ENCODE peak calls at places on chromosomes 6 and 20, in five cellular contexts. P is heart left ventricle, C is AG09319, V is foreskin keratinocyte, O is neural crest cell. N is an unnamed sample.

GRCh38 chr6:24925661-24926060 is 10.1 kb downstream of the RIPOR2 start:
- DNase-seq in P (no peak), C (no peak), V (no peak), O (no peak), N (no peak)

GRCh38 chr6:33742837-33743236 is 3.9 kb downstream of the IP6K3 start:
- DNase-seq in P (peak), C (no peak), V (no peak), O (no peak), N (no peak)

GRCh38 chr20:7031222-7031621 is 263.7 kb downstream of the BMP2 start:
- DNase-seq in P (no peak), C (no peak), V (no peak), O (no peak), N (no peak)

GRCh38 chr6:41464019-41464418 is 82.2 kb upstream of the FOXP4 start:
- DNase-seq in P (no peak), C (no peak), V (no peak), O (no peak), N (no peak)

GRCh38 chr6:107114213-107114871 is 973 bp downstream of the BEND3 start:
- DNase-seq in P (peak), C (peak), V (peak), O (peak), N (peak)

GRCh38 chr6:153618371-153619328 is 420.4 kb upstream of the OPRM1 start:
- DNase-seq in P (peak), C (no peak), V (no peak), O (no peak), N (no peak)

GRCh38 chr6:56961151-56961550 is 6.2 kb downstream of the BEND6 start:
- DNase-seq in P (no peak), C (no peak), V (no peak), O (no peak), N (no peak)

GRCh38 chr6:141105481-141105880 is 1027.2 kb upstream of the GJE1 start:
- DNase-seq in P (no peak), C (peak), V (peak), O (peak), N (peak)

GRCh38 chr6:14781707-14782306 is 464.1 kb upstream of the JARID2 start:
- DNase-seq in P (no peak), C (no peak), V (no peak), O (no peak), N (no peak)

GRCh38 chr6:34246563-34247391 is 2.0 kb downstream of the SMIM29 start:
- DNase-seq in P (peak), C (no peak), V (peak), O (peak), N (no peak)

GRCh38 chr6:106141441-106142237 is 55.5 kb downstream of the PRDM1 start:
- DNase-seq in P (no peak), C (no peak), V (peak), O (no peak), N (no peak)

GRCh38 chr20:14566505-14566904 is 229.1 kb upstream of the FLRT3 start:
- DNase-seq in P (no peak), C (peak), V (peak), O (no peak), N (no peak)

GRCh38 chr20:33099842-33100538 is 20.5 kb downstream of the BPIFB4 start:
- DNase-seq in P (no peak), C (no peak), V (peak), O (no peak), N (no peak)

GRCh38 chr6:68967549-68968300 is 332.6 kb downstream of the ADGRB3 start:
- DNase-seq in P (peak), C (no peak), V (peak), O (peak), N (no peak)

GRCh38 chr6:15811107-15811506 is 148.3 kb upstream of the DTNBP1 start:
- DNase-seq in P (no peak), C (no peak), V (no peak), O (no peak), N (no peak)

GRCh38 chr6:75334266-75335040 is 49.9 kb upstream of the TMEM30A start:
- DNase-seq in P (no peak), C (peak), V (peak), O (no peak), N (peak)

GRCh38 chr6:117629119-117629518 is 26.8 kb upstream of the GOPC start:
- DNase-seq in P (no peak), C (no peak), V (no peak), O (no peak), N (no peak)

GRCh38 chr20:4722571-4722970 is 862 bp downstream of the PRND start:
- DNase-seq in P (no peak), C (no peak), V (no peak), O (no peak), N (no peak)

GRCh38 chr6:84329077-84329476 is 101.6 kb upstream of the CEP162 start:
- DNase-seq in P (no peak), C (no peak), V (no peak), O (no peak), N (no peak)

GRCh38 chr6:63440594-63440993 is 120.8 kb upstream of the LGSN start:
- DNase-seq in P (no peak), C (no peak), V (no peak), O (no peak), N (no peak)

GRCh38 chr6:37244430-37245310 is 12.9 kb upstream of the TBC1D22B start:
- DNase-seq in P (peak), C (peak), V (peak), O (no peak), N (peak)

GRCh38 chr20:16308754-16309153 is 264.5 kb downstream of the KIF16B start:
- DNase-seq in P (no peak), C (no peak), V (peak), O (no peak), N (no peak)

GRCh38 chr6:79718509-79719247 is 87.5 kb downstream of the SH3BGRL2 start:
- DNase-seq in P (no peak), C (peak), V (no peak), O (no peak), N (no peak)

GRCh38 chr20:39312107-39312506 is 350.0 kb downstream of the DHX35 start:
- DNase-seq in P (no peak), C (no peak), V (no peak), O (no peak), N (no peak)

GRCh38 chr6:170181338-170181690 is 109.6 kb downstream of the DLL1 start:
- DNase-seq in P (no peak), C (no peak), V (no peak), O (no peak), N (no peak)

GRCh38 chr6:35015476-35015875 is 125.7 kb downstream of the TCP11 start:
- DNase-seq in P (no peak), C (no peak), V (no peak), O (no peak), N (no peak)

GRCh38 chr6:154457046-154457713 is 53.3 kb downstream of the CNKSR3 start:
- DNase-seq in P (no peak), C (no peak), V (peak), O (no peak), N (no peak)

GRCh38 chr6:69835414-69836179 is 30.8 kb upstream of the COL19A1 start:
- DNase-seq in P (no peak), C (peak), V (peak), O (no peak), N (peak)

GRCh38 chr6:21091411-21091810 is 502.1 kb upstream of the SOX4 start:
- DNase-seq in P (no peak), C (no peak), V (no peak), O (no peak), N (no peak)

GRCh38 chr6:149150999-149151398 is 166.5 kb upstream of the TAB2 start:
- DNase-seq in P (no peak), C (no peak), V (no peak), O (no peak), N (no peak)

GRCh38 chr6:117449549-117450439 is 24.1 kb upstream of the ROS1 start:
- DNase-seq in P (peak), C (peak), V (peak), O (peak), N (peak)

GRCh38 chr6:11618533-11618932 is 81.0 kb downstream of the TMEM170B start:
- DNase-seq in P (no peak), C (no peak), V (peak), O (no peak), N (no peak)

GRCh38 chr20:48812600-48813445 is 15.0 kb downstream of the PREX1 start:
- DNase-seq in P (no peak), C (no peak), V (no peak), O (no peak), N (no peak)

GRCh38 chr6:33877982-33878381 is 74.2 kb upstream of the MLN start:
- DNase-seq in P (no peak), C (no peak), V (no peak), O (no peak), N (no peak)

GRCh38 chr6:31945507-31946369 is at the start of gene CFB:
- DNase-seq in P (peak), C (peak), V (peak), O (no peak), N (peak)

GRCh38 chr6:113466526-113466925 is 390.6 kb upstream of the MARCKS start:
- DNase-seq in P (no peak), C (no peak), V (no peak), O (no peak), N (no peak)

DNA sequence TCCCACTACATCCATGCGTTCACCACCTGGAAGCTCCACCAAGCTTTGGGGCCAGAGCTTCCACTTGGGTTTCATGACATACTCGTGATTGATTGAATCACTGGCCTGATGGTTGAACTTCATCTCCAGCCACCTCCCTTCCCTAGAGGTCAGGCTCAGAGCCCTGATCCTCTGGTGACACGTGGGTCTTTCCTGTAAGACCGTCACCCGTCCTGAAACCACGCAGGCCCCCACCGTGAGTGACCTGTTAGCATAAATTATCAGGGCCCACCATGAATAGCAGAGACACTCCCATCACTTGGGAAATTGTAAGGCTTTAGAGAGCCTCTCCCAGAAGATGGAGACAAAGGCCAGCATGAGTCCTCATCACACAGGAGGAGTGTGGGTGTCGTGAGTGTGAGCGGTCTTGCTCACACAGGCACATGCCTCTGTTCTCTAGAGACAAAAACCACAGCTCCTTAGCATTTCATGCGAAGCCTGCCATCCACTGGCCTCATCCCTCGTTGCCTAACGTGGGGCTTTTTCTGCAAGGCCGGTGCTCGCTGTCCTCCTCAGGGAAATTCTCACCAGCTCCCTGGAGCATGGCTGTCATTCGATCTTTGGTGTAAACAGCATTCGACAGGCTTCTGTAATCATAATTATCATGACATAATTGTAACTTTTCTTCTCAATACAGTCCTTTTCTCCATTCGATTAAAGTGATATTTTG is 65.1 kb upstream of the DUSP22 start:
- DNase-seq in P (no peak), C (no peak), V (no peak), O (no peak), N (no peak)
- TF ChIP-seq CTCF in P (no peak), C (peak), V (peak), O (no peak), N (no peak)

DNA sequence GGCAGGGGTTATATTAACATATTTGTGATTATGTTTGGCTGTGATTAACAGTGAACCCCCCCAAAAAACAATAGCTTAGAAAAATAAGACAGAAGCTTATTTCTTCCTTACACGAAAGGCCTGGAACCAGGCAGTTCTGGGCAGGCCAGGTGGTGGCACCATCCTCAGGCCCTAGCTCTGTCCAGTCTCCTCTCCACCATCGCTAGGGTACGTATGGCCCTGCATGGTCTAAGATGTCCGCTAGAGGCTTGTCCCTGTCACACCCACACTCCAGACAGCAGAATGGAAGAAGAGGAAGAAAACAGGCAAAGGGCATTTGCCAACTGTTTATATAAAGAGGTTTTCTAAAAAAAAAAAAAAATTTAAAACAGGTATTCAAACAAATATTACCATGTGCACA is 6.6 kb downstream of the TGM3 start:
- DNase-seq in P (no peak), C (no peak), V (no peak), O (no peak), N (no peak)
- TF ChIP-seq CTCF in P (no peak), C (no peak), V (no peak), O (no peak), N (no peak)

GRCh38 chr6:44001318-44001868 is 125.9 kb downstream of the MRPL14 start:
- DNase-seq in P (no peak), C (no peak), V (no peak), O (no peak), N (no peak)
- TF ChIP-seq CTCF in P (no peak), C (peak), V (peak), O (peak), N (peak)

DNA sequence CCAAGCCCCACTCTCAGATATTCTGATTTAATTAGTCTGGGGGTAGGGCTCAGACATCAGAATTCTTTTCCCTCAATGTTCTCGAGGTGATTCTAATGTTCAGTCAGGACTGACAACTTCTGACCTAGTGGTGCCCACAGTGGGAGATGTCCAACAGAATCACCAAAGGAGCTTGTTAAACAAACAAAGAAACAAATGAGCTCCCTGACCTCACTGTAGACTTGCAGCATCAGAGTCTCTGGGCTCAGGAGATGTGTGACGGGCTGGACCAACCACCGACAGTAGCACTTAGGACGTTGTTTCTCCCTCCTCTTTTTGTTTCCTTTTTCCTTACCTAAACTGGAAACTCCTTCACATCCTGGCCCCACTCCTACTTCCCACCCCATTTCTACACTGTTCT is 49.3 kb downstream of the CLIC5 start:
- DNase-seq in P (no peak), C (no peak), V (no peak), O (no peak), N (no peak)
- TF ChIP-seq CTCF in P (no peak), C (no peak), V (no peak), O (no peak), N (no peak)

DNA sequence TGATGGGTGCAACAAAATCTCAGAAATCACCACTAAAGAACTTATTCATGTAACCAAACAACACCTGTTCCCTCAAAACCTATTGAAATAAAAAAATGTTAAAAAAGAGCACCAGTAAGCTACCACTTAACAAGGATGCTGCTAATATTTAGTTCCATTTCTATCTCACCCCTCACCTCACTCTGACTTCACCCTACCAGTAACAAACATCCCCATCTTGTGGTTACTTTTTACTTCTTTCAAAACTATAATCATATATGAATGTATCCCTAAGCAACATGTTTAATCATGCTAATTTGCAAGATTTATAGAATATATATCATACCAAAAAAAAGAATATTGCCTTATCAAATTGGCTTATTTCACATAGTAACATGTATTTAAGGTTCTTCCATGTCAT is 27.4 kb upstream of the SLC24A3 start:
- DNase-seq in P (no peak), C (no peak), V (no peak), O (no peak), N (no peak)
- TF ChIP-seq CTCF in P (no peak), C (no peak), V (peak), O (no peak), N (no peak)